ENCODE peak calls at places on chromosome 10, in five cellular contexts. One of them, this sample, is unnamed.

GRCh38 chr10:114684085-114684821 is 26.2 kb upstream of the ABLIM1 start:
- DNase-seq in sigmoid colon: peak; percentile 69
- DNase-seq in Peyer's patch: peak; percentile 79
- DNase-seq in thyroid gland: peak; percentile 33
- DNase-seq in NB4: no peak
- DNase-seq in this sample: no peak

GRCh38 chr10:88256013-88256680 is 327.0 kb downstream of the RNLS start:
- DNase-seq in sigmoid colon: peak; percentile 85
- DNase-seq in Peyer's patch: no peak
- DNase-seq in thyroid gland: peak; percentile 7
- DNase-seq in NB4: no peak
- DNase-seq in this sample: no peak

GRCh38 chr10:100882681-100883321 is 30.0 kb upstream of the SLF2 start:
- DNase-seq in sigmoid colon: no peak
- DNase-seq in Peyer's patch: no peak
- DNase-seq in thyroid gland: no peak
- DNase-seq in NB4: no peak
- DNase-seq in this sample: no peak

GRCh38 chr10:111973306-111973705 is 210.3 kb downstream of the GPAM start:
- DNase-seq in sigmoid colon: no peak
- DNase-seq in Peyer's patch: no peak
- DNase-seq in thyroid gland: no peak
- DNase-seq in NB4: no peak
- DNase-seq in this sample: no peak

GRCh38 chr10:82075605-82076004 is 200.6 kb downstream of the NRG3 start:
- DNase-seq in sigmoid colon: no peak
- DNase-seq in Peyer's patch: no peak
- DNase-seq in thyroid gland: no peak
- DNase-seq in NB4: no peak
- DNase-seq in this sample: no peak

GRCh38 chr10:25999295-25999981 is 65.4 kb downstream of the MYO3A start:
- DNase-seq in sigmoid colon: no peak
- DNase-seq in Peyer's patch: no peak
- DNase-seq in thyroid gland: no peak
- DNase-seq in NB4: no peak
- DNase-seq in this sample: no peak

GRCh38 chr10:47190301-47190700 is 109.7 kb upstream of the GDF10 start:
- DNase-seq in sigmoid colon: no peak
- DNase-seq in Peyer's patch: no peak
- DNase-seq in thyroid gland: no peak
- DNase-seq in NB4: no peak
- DNase-seq in this sample: no peak

GRCh38 chr10:127041561-127041960 is 136.3 kb downstream of the DOCK1 start:
- DNase-seq in sigmoid colon: no peak
- DNase-seq in Peyer's patch: no peak
- DNase-seq in thyroid gland: no peak
- DNase-seq in NB4: no peak
- DNase-seq in this sample: no peak

GRCh38 chr10:5268743-5269142 is 72.1 kb downstream of the AKR1C4 start:
- DNase-seq in sigmoid colon: no peak
- DNase-seq in Peyer's patch: no peak
- DNase-seq in thyroid gland: no peak
- DNase-seq in NB4: no peak
- DNase-seq in this sample: no peak

GRCh38 chr10:26438534-26439269 is 561 bp downstream of the APBB1IP start:
- DNase-seq in sigmoid colon: peak; percentile 63
- DNase-seq in Peyer's patch: peak; percentile 51
- DNase-seq in thyroid gland: no peak
- DNase-seq in NB4: peak; percentile 65
- DNase-seq in this sample: peak; percentile 94

GRCh38 chr10:28408237-28408777 is 105.4 kb upstream of the MPP7 start:
- DNase-seq in sigmoid colon: no peak
- DNase-seq in Peyer's patch: no peak
- DNase-seq in thyroid gland: no peak
- DNase-seq in NB4: no peak
- DNase-seq in this sample: no peak

GRCh38 chr10:118843647-118844265 is 89.0 kb upstream of the CACUL1 start:
- DNase-seq in sigmoid colon: no peak
- DNase-seq in Peyer's patch: no peak
- DNase-seq in thyroid gland: peak; percentile 29
- DNase-seq in NB4: no peak
- DNase-seq in this sample: no peak

GRCh38 chr10:121900443-121901174 is 27.2 kb downstream of the ATE1 start:
- DNase-seq in sigmoid colon: no peak
- DNase-seq in Peyer's patch: no peak
- DNase-seq in thyroid gland: no peak
- DNase-seq in NB4: peak; percentile 79
- DNase-seq in this sample: no peak

GRCh38 chr10:108411181-108411580 is 1246.7 kb upstream of the SORCS1 start:
- DNase-seq in sigmoid colon: no peak
- DNase-seq in Peyer's patch: no peak
- DNase-seq in thyroid gland: no peak
- DNase-seq in NB4: peak; percentile 22
- DNase-seq in this sample: no peak

GRCh38 chr10:478471-479245 is 210.8 kb downstream of the DIP2C start:
- DNase-seq in sigmoid colon: no peak
- DNase-seq in Peyer's patch: no peak
- DNase-seq in thyroid gland: no peak
- DNase-seq in NB4: no peak
- DNase-seq in this sample: no peak

GRCh38 chr10:60073781-60074656 is 167.7 kb upstream of the CCDC6 start:
- DNase-seq in sigmoid colon: no peak
- DNase-seq in Peyer's patch: no peak
- DNase-seq in thyroid gland: no peak
- DNase-seq in NB4: no peak
- DNase-seq in this sample: no peak

GRCh38 chr10:127017406-127018297 is 112.4 kb downstream of the DOCK1 start:
- DNase-seq in sigmoid colon: no peak
- DNase-seq in Peyer's patch: no peak
- DNase-seq in thyroid gland: no peak
- DNase-seq in NB4: no peak
- DNase-seq in this sample: no peak

GRCh38 chr10:89348458-89348857 is 20.7 kb downstream of the IFIT3 start:
- DNase-seq in sigmoid colon: no peak
- DNase-seq in Peyer's patch: no peak
- DNase-seq in thyroid gland: no peak
- DNase-seq in NB4: no peak
- DNase-seq in this sample: no peak

GRCh38 chr10:89352802-89353201 is 25.0 kb downstream of the IFIT3 start:
- DNase-seq in sigmoid colon: no peak
- DNase-seq in Peyer's patch: no peak
- DNase-seq in thyroid gland: no peak
- DNase-seq in NB4: no peak
- DNase-seq in this sample: no peak

GRCh38 chr10:89355373-89355772 is 22.5 kb upstream of the IFIT1B start:
- DNase-seq in sigmoid colon: no peak
- DNase-seq in Peyer's patch: no peak
- DNase-seq in thyroid gland: no peak
- DNase-seq in NB4: peak; percentile 26
- DNase-seq in this sample: no peak

GRCh38 chr10:89351402-89352038 is 23.7 kb downstream of the IFIT3 start:
- DNase-seq in sigmoid colon: no peak
- DNase-seq in Peyer's patch: no peak
- DNase-seq in thyroid gland: no peak
- DNase-seq in NB4: no peak
- DNase-seq in this sample: no peak

DNA sequence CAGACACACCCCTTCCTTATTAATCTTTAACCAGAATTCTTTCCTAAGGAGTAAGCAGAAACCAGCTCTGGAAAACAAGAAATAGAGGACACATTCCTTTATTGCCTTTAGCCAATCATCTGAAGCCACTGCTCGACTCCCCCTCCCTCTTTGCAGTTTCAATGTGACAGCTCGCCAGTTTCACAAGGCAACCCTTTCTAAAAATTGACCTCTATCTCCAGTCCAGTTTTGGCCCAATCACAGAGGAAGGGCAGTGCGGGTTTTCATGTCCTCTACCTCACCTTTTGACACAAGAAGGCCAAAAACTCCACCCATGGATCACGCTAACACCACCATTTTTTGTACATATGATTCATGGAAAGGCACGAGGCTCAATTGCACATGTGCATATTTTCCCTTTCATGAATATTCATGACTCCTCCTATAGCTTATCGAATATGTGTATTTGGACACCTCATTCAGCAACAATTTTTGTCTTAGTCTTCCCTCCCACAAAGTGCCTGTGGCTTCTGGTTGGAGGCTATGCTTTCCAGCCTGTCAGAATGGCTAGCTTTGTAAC is 24.3 kb downstream of the IFIT3 start:
- DNase-seq in sigmoid colon: no peak
- DNase-seq in Peyer's patch: no peak
- DNase-seq in thyroid gland: peak; percentile 20
- DNase-seq in NB4: no peak
- DNase-seq in this sample: no peak
- H3K4me3 ChIP-seq in sigmoid colon: no peak overlapping the region
- H3K4me3 ChIP-seq in Peyer's patch: no peak overlapping the region
- H3K4me3 ChIP-seq in thyroid gland: no peak overlapping the region
- H3K4me3 ChIP-seq in NB4: no peak overlapping the region
- H3K4me3 ChIP-seq in this sample: no peak overlapping the region

GRCh38 chr10:103451871-103452713 is at the start of gene CALHM2:
- DNase-seq in sigmoid colon: peak; percentile 84
- DNase-seq in Peyer's patch: peak; percentile 70
- DNase-seq in thyroid gland: peak; percentile 53
- DNase-seq in NB4: no peak
- DNase-seq in this sample: peak; percentile 92
- TF ChIP-seq POLR2A in sigmoid colon: no peak
- TF ChIP-seq POLR2A in Peyer's patch: no peak
- TF ChIP-seq POLR2A in thyroid gland: no peak
- TF ChIP-seq POLR2A in NB4: no peak
- TF ChIP-seq POLR2A in this sample: no peak

GRCh38 chr10:95500649-95501048 is 60.5 kb downstream of the SORBS1 start:
- DNase-seq in sigmoid colon: no peak
- DNase-seq in Peyer's patch: no peak
- DNase-seq in thyroid gland: no peak
- DNase-seq in NB4: no peak
- DNase-seq in this sample: no peak
- H3K4me3 ChIP-seq in sigmoid colon: no peak overlapping the region
- H3K4me3 ChIP-seq in Peyer's patch: no peak overlapping the region
- H3K4me3 ChIP-seq in thyroid gland: no peak overlapping the region
- H3K4me3 ChIP-seq in NB4: no peak overlapping the region
- H3K4me3 ChIP-seq in this sample: no peak overlapping the region

GRCh38 chr10:72273410-72274212 is at the start of gene DDIT4:
- DNase-seq in sigmoid colon: peak; percentile 100
- DNase-seq in Peyer's patch: peak; percentile 100
- DNase-seq in thyroid gland: peak; percentile 100
- DNase-seq in NB4: peak; percentile 100
- DNase-seq in this sample: peak; percentile 100
- TF ChIP-seq POLR2A in sigmoid colon: peak; percentile 97
- TF ChIP-seq POLR2A in Peyer's patch: peak; percentile 100
- TF ChIP-seq POLR2A in thyroid gland: peak; percentile 99
- TF ChIP-seq POLR2A in NB4: peak; percentile 100
- TF ChIP-seq POLR2A in this sample: peak; percentile 100

This sample was measured in spleen.